ENCODE peak calls at places on chromosomes 12 and 14, in six cellular contexts. V is astrocyte of the spinal cord; B is choroid plexus epithelial cell; O is lung microvascular endothelial cell; W is activated T-cell treated with anti-CD3 and anti-CD28 coated beads, Interleukin-2, amount 50 U/mL, for 72 hours; S is posterior cingulate gyrus. U is an unnamed sample.

GRCh38 chr12:104951759-104952509 is 6.2 kb downstream of the SLC41A2 start:
- DNase-seq in V (peak; percentile 59), B (peak; percentile 75), O (peak; percentile 44), W (no peak), S (no peak), U (no peak)

GRCh38 chr12:15662303-15662980 is 126.7 kb downstream of the EPS8 start:
- DNase-seq in V (peak; percentile 91), B (peak; percentile 95), O (peak; percentile 85), W (no peak), S (no peak), U (no peak)

GRCh38 chr12:18683603-18684002 is 54.2 kb downstream of the PLCZ1 start:
- DNase-seq in V (peak; percentile 27), B (peak; percentile 45), O (peak; percentile 19), W (no peak), S (no peak), U (no peak)

GRCh38 chr14:32938719-32939253 is at the start of gene NPAS3:
- DNase-seq in V (no peak), B (no peak), O (no peak), W (no peak), S (peak; percentile 88), U (peak; percentile 30)

GRCh38 chr14:69170848-69171247 is 17.9 kb upstream of the DCAF5 start:
- DNase-seq in V (no peak), B (no peak), O (no peak), W (no peak), S (no peak), U (no peak)

GRCh38 chr12:43973993-43974392 is 138.1 kb downstream of the TMEM117 start:
- DNase-seq in V (no peak), B (no peak), O (peak; percentile 22), W (no peak), S (no peak), U (no peak)

GRCh38 chr12:131105736-131106356 is 152.1 kb downstream of the ADGRD1 start:
- DNase-seq in V (no peak), B (no peak), O (no peak), W (peak; percentile 82), S (peak; percentile 94), U (no peak)

GRCh38 chr12:131831635-131832041 is 3.4 kb downstream of the MMP17 start:
- DNase-seq in V (no peak), B (peak; percentile 45), O (peak; percentile 64), W (no peak), S (peak; percentile 84), U (no peak)

GRCh38 chr12:75790219-75790618 is 241.4 kb downstream of the PHLDA1 start:
- DNase-seq in V (no peak), B (no peak), O (peak; percentile 30), W (no peak), S (no peak), U (no peak)

GRCh38 chr14:104237651-104238423 is 99.5 kb downstream of the KIF26A start:
- DNase-seq in V (no peak), B (no peak), O (no peak), W (no peak), S (peak; percentile 75), U (no peak)

GRCh38 chr14:66662374-66662773 is 154.4 kb downstream of the GPHN start:
- DNase-seq in V (no peak), B (peak; percentile 63), O (peak; percentile 37), W (no peak), S (no peak), U (peak; percentile 58)

GRCh38 chr14:85342858-85343607 is 186.9 kb upstream of the FLRT2 start:
- DNase-seq in V (no peak), B (peak; percentile 33), O (peak; percentile 75), W (no peak), S (no peak), U (no peak)

GRCh38 chr14:104856869-104857860 is 7.9 kb upstream of the CEP170B start:
- DNase-seq in V (no peak), B (no peak), O (no peak), W (no peak), S (peak; percentile 91), U (peak; percentile 64)

U was measured in GM23338.